ENCODE peak calls at places on chromosomes 2 and 18, in four cellular contexts. J, K, X and R are unnamed samples.

GRCh38 chr2:88187038-88187676 is 17.0 kb downstream of the THNSL2 start:
- DNase-seq in X (no peak), J (peak; percentile 74), K (peak; percentile 13), R (peak; percentile 79)

GRCh38 chr2:110868971-110869370 is 136.6 kb downstream of the ACOXL start:
- DNase-seq in K (no peak), X (no peak), J (no peak), R (no peak)

GRCh38 chr2:121803503-121803902 is 48.1 kb downstream of the TSN start:
- DNase-seq in K (no peak), J (no peak), X (no peak), R (no peak)

GRCh38 chr2:181573140-181573736 is 83.7 kb downstream of the CERKL start:
- DNase-seq in J (no peak), X (no peak), K (no peak), R (no peak)

GRCh38 chr2:124988111-124988510 is 963.0 kb downstream of the CNTNAP5 start:
- DNase-seq in X (no peak), K (no peak), J (no peak), R (no peak)

GRCh38 chr2:214731008-214731407 is 78.5 kb downstream of the BARD1 start:
- DNase-seq in X (no peak), K (peak; percentile 87), J (no peak), R (no peak)

GRCh38 chr2:133717497-133717896 is 149.2 kb upstream of the NCKAP5 start:
- DNase-seq in J (no peak), K (no peak), X (no peak), R (no peak)

GRCh38 chr18:23718243-23718720 is 29.0 kb downstream of the LAMA3 start:
- DNase-seq in J (no peak), K (no peak), X (no peak), R (no peak)

GRCh38 chr2:152236191-152236925 is 60.8 kb upstream of the STAM2 start:
- DNase-seq in K (no peak), X (no peak), J (no peak), R (no peak)

GRCh38 chr18:32548688-32549087 is 78.0 kb upstream of the GAREM1 start:
- DNase-seq in J (no peak), K (no peak), X (no peak), R (no peak)

GRCh38 chr2:232982926-232983668 is 30.0 kb downstream of the NGEF start:
- DNase-seq in J (no peak), K (no peak), X (no peak), R (no peak)

GRCh38 chr2:238636269-238637073 is 209.7 kb downstream of the ASB1 start:
- DNase-seq in K (no peak), J (no peak), X (no peak), R (no peak)

GRCh38 chr2:30766666-30767065 is 40.6 kb downstream of the CAPN13 start:
- DNase-seq in X (no peak), J (peak; percentile 4), K (no peak), R (no peak)

GRCh38 chr2:170030040-170030439 is 147.9 kb upstream of the MYO3B start:
- DNase-seq in K (no peak), X (no peak), J (no peak), R (no peak)

GRCh38 chr2:55112229-55113016 is 62.2 kb upstream of the RTN4 start:
- DNase-seq in J (peak; percentile 33), K (peak; percentile 26), X (peak; percentile 81), R (peak; percentile 38)

GRCh38 chr18:50751490-50751889 is 68.3 kb downstream of the MRO start:
- DNase-seq in J (no peak), X (no peak), K (no peak), R (no peak)

GRCh38 chr2:179273461-179273962 is 8.9 kb upstream of the SESTD1 start:
- DNase-seq in J (no peak), K (no peak), X (no peak), R (no peak)

GRCh38 chr18:49725809-49726514 is 87.4 kb downstream of the ACAA2 start:
- DNase-seq in K (peak; percentile 19), X (no peak), J (no peak), R (no peak)

GRCh38 chr2:24739355-24740025 is 53.7 kb downstream of the PTRHD1 start:
- DNase-seq in K (no peak), X (no peak), J (no peak), R (no peak)

GRCh38 chr2:49858113-49858490 is 703.8 kb upstream of the FSHR start:
- DNase-seq in J (no peak), X (no peak), K (no peak), R (no peak)

GRCh38 chr18:812673-813404 is 797 bp upstream of the YES1 start:
- DNase-seq in K (peak; percentile 82), X (peak; percentile 91), J (peak; percentile 66), R (peak; percentile 77)

GRCh38 chr2:47064076-47064475 is 91.0 kb downstream of the STPG4 start:
- DNase-seq in J (no peak), X (no peak), K (no peak), R (no peak)

GRCh38 chr18:22159014-22159413 is 10.4 kb upstream of the GATA6 start:
- DNase-seq in J (no peak), X (no peak), K (no peak), R (no peak)
- H3K27ac ChIP-seq in J (no peak overlapping the region), X (no peak overlapping the region), K (no peak overlapping the region), R (no peak overlapping the region)

GRCh38 chr18:56650056-56650455 is 1.1 kb upstream of the WDR7 start:
- DNase-seq in K (no peak), X (no peak), J (no peak), R (no peak)

GRCh38 chr18:56651771-56652092 is 573 bp downstream of the WDR7 start:
- DNase-seq in J (no peak), K (no peak), X (no peak), R (no peak)

GRCh38 chr18:56652802-56653201 is 1.6 kb downstream of the WDR7 start:
- DNase-seq in K (no peak), J (no peak), X (no peak), R (no peak)

GRCh38 chr18:56648307-56648706 is 2.9 kb upstream of the WDR7 start:
- DNase-seq in K (no peak), X (no peak), J (no peak), R (no peak)

DNA sequence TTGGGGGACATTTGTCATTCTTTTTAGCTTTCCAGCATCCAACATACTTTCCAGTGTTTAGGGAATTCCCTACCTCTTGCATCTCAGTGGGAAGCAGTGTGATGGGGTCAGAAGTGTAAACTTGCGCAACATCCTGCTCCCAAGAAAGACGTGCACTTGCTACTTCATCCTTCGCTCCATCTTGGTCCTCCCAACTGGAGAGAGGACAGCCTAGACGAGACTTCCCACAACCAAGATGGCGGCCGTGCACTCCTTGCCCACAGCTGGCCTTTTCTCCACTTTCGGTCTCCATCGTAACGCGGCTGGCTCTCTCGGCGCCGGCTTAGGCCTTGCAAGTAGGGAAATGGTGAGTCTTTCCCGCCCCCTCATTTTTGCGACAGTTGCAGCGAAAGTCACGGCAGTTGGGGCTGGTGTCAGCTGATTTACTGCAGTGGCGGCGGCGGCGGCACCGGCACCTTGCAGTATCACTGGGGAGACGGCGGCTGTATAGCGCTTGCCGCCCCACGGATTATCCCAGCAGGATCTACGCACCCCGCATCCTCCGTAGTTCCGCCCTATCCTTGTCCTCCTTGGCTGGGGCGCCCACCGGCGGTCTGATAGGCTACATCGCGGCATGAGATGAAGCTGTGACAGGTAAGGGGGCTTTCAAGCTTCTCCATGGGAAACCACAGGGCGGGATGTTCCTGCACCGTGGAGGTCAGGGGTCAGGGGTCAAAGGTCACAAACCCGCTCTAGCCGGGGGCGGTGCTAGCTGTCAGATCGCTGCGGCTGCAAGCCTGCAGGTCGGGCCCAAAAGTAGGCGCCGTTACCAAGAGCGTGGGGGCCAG is at the start of gene WDR7:
- DNase-seq in X (peak; percentile 98), J (peak; percentile 97), K (peak; percentile 99), R (peak; percentile 97)
- TF ChIP-seq CTCF in X (peak; percentile 22), J (no peak), K (no peak), R (no peak)

GRCh38 chr2:1743396-1744150 is 742 bp downstream of the PXDN start:
- DNase-seq in K (no peak), J (no peak), X (peak; percentile 69), R (peak; percentile 53)
- TF ChIP-seq POLR2A in K (no peak), J (no peak), X (no peak), R (no peak)

GRCh38 chr18:69790649-69791048 is 157.0 kb downstream of the CD226 start:
- DNase-seq in J (no peak), X (no peak), K (no peak), R (no peak)

GRCh38 chr18:69789794-69790193 is 157.9 kb downstream of the CD226 start:
- DNase-seq in J (no peak), X (no peak), K (no peak), R (no peak)

DNA sequence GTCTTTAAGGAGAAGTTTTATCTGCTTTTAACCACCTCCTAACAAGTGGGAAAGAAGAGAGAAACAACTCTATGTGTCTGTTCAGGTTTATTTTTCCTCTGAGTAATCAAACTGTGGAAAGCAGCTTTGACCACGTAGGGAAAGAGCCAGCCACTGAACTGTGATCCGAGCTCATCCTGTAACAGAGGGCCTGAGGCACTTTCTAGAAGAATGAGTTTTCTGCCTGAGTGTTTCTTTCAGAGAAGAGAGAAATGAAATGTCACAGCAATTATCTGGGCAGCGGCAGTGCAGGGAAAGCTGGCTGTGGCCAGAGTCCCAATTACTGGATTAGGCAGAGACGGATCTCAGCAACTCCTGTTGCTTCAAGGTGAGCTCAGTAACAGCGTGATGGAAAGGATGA is 151.9 kb downstream of the CD226 start:
- DNase-seq in J (no peak), K (peak; percentile 1), X (no peak), R (no peak)
- H3K27ac ChIP-seq in J (no peak overlapping the region), K (no peak overlapping the region), X (no peak overlapping the region), R (no peak overlapping the region)

GRCh38 chr2:128733450-128733849 is 414.8 kb upstream of the HS6ST1 start:
- DNase-seq in X (no peak), K (no peak), J (no peak), R (no peak)

GRCh38 chr2:128735296-128735960 is 416.8 kb upstream of the HS6ST1 start:
- DNase-seq in K (no peak), J (no peak), X (no peak), R (no peak)

GRCh38 chr2:128732976-128733431 is 414.3 kb upstream of the HS6ST1 start:
- DNase-seq in X (no peak), J (no peak), K (no peak), R (no peak)

GRCh38 chr2:128736046-128736688 is 417.5 kb upstream of the HS6ST1 start:
- DNase-seq in J (no peak), X (no peak), K (no peak), R (no peak)

DNA sequence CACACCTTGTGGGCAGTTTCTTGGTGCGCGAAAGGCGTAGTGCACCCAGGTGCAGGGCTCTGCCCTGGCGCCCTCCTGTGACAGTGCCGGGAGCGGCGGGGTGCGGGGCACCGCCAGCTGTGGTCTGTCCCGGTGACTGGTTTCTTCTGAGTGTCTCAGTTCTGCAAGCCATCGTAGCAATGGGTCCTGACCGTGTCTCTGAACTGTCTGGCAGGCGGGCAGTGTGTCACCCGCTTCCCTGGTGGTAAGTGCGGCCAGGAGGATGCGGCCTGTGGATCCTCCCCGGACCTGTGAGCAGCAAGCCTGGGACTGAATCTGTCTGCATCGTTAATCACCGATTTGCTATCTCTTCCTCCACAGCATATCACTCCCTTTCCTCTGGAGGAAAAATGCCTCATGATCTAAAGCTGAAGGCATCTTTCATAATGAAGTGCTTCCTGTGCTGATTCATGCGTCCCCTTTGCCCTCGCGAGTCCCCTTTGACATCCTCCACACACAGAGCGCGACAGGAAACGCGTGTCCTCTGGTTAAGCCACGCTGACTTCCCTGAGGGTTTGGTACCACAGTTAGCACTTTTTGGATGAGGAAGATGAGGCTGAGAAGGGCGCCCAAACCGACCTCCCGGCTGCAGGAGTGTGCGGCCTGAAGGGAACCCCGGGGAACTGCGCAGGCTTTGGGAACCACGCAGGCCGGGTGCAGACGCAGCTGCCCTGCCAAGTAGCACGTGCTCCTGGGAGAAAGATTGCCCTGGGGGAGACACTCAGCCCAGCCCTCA is 416.0 kb upstream of the HS6ST1 start:
- DNase-seq in K (no peak), J (no peak), X (peak; percentile 83), R (no peak)
- TF ChIP-seq CTCF in K (no peak), J (no peak), X (no peak), R (no peak)